ENCODE peak calls at places on chromosomes 16 and 17, in nine cellular contexts. M, X, K, D, E, J, R, A and L are unnamed samples.

GRCh38 chr17:57373071-57373470 is 116.7 kb downstream of the MSI2 start:
- DNase-seq in M (no peak), X (no peak), K (no peak), D (no peak), E (no peak), J (no peak), R (no peak), A (no peak), L (no peak)

GRCh38 chr16:19815418-19815817 is 69.2 kb downstream of the GPRC5B start:
- DNase-seq in M (no peak), X (no peak), K (no peak), D (no peak), E (no peak), J (no peak), R (no peak), A (no peak), L (no peak)

GRCh38 chr17:77726549-77726957 is 231.9 kb upstream of the TNRC6C start:
- DNase-seq in M (no peak), X (no peak), K (no peak), D (no peak), E (peak), J (no peak), R (no peak), A (no peak), L (no peak)

GRCh38 chr16:87176735-87177134 is 140.5 kb downstream of the C16orf95 start:
- DNase-seq in M (no peak), X (no peak), K (no peak), D (no peak), E (no peak), J (no peak), R (no peak), A (no peak), L (no peak)

GRCh38 chr17:57268176-57268575 is 11.9 kb downstream of the MSI2 start:
- DNase-seq in M (no peak), X (no peak), K (no peak), D (no peak), E (no peak), J (no peak), R (no peak), A (no peak), L (no peak)

GRCh38 chr17:68182940-68183551 is 64.8 kb upstream of the AMZ2 start:
- DNase-seq in M (no peak), X (no peak), K (peak), D (no peak), E (peak), J (no peak), R (no peak), A (peak), L (peak)

GRCh38 chr16:15686287-15686686 is 36.2 kb downstream of the NDE1 start:
- DNase-seq in M (no peak), X (no peak), K (no peak), D (no peak), E (no peak), J (no peak), R (no peak), A (no peak), L (no peak)

GRCh38 chr17:80008383-80008840 is 27.3 kb downstream of the TBC1D16 start:
- DNase-seq in M (peak), X (no peak), K (peak), D (peak), E (peak), J (no peak), R (peak), A (peak), L (peak)

GRCh38 chr16:73107371-73107770 is 59.4 kb upstream of the ZFHX3 start:
- DNase-seq in M (no peak), X (no peak), K (no peak), D (no peak), E (no peak), J (no peak), R (no peak), A (no peak), L (no peak)

GRCh38 chr16:15573274-15573895 is 69.6 kb downstream of the MARF1 start:
- DNase-seq in M (no peak), X (no peak), K (no peak), D (no peak), E (no peak), J (no peak), R (no peak), A (no peak), L (no peak)